ENCODE peak calls at places on chromosome 9, in five cellular contexts. X is GM12878, W is stomach, Q is ovary, Z is H1. V is an unnamed sample.

GRCh38 chr9:18351216-18351615 is 122.7 kb upstream of the ADAMTSL1 start:
- DNase-seq in X (no peak), Q (no peak), W (no peak), Z (no peak), V (no peak)

GRCh38 chr9:114085404-114085803 is 7.3 kb upstream of the AMBP start:
- DNase-seq in Q (no peak), W (no peak), Z (no peak), X (no peak), V (no peak)

GRCh38 chr9:13034696-13035006 is 244.8 kb downstream of the MPDZ start:
- DNase-seq in Z (no peak), Q (no peak), X (no peak), W (no peak), V (no peak)

GRCh38 chr9:100730126-100730525 is 152.2 kb downstream of the CAVIN4 start:
- DNase-seq in Z (no peak), Q (no peak), W (no peak), X (no peak), V (no peak)

GRCh38 chr9:92745881-92746280 is 18.8 kb downstream of the BICD2 start:
- DNase-seq in X (no peak), Z (no peak), W (no peak), Q (no peak), V (no peak)

GRCh38 chr9:31799953-31800609 is 584.4 kb upstream of the ACO1 start:
- DNase-seq in Z (peak), W (no peak), Q (no peak), X (peak), V (no peak)

GRCh38 chr9:14314424-14314928 is 535 bp upstream of the NFIB start:
- DNase-seq in Q (peak), W (peak), Z (no peak), X (no peak), V (peak)

GRCh38 chr9:91036826-91037510 is 235.3 kb downstream of the SYK start:
- DNase-seq in W (peak), Z (peak), Q (peak), X (no peak), V (peak)

GRCh38 chr9:34079181-34079580 is 30.5 kb upstream of the UBAP2 start:
- DNase-seq in W (no peak), X (no peak), Z (no peak), Q (no peak), V (no peak)

GRCh38 chr9:21210311-21210710 is 3.4 kb upstream of the IFNA10 start:
- DNase-seq in X (no peak), Z (no peak), Q (no peak), W (no peak), V (no peak)

GRCh38 chr9:14350766-14351165 is 36.8 kb upstream of the NFIB start:
- DNase-seq in X (no peak), Z (no peak), Q (no peak), W (no peak), V (peak)

GRCh38 chr9:132694144-132694543 is 23.9 kb downstream of the GTF3C4 start:
- DNase-seq in X (no peak), Q (no peak), Z (peak), W (no peak), V (no peak)

GRCh38 chr9:95004452-95005275 is 278.2 kb downstream of the AOPEP start:
- DNase-seq in W (peak), Q (peak), Z (peak), X (no peak), V (no peak)

GRCh38 chr9:127358770-127359169 is 38.2 kb upstream of the SLC2A8 start:
- DNase-seq in Z (no peak), W (no peak), X (no peak), Q (no peak), V (no peak)

GRCh38 chr9:3367185-3367584 is 158.6 kb downstream of the RFX3 start:
- DNase-seq in Q (no peak), X (no peak), W (no peak), Z (no peak), V (no peak)

GRCh38 chr9:92406506-92406905 is 2.1 kb upstream of the OGN start:
- DNase-seq in Q (no peak), W (no peak), X (peak), Z (no peak), V (no peak)

GRCh38 chr9:15851766-15852165 is 298.9 kb downstream of the CCDC171 start:
- DNase-seq in Z (no peak), Q (no peak), W (no peak), X (no peak), V (no peak)

GRCh38 chr9:80501635-80502034 is 929.9 kb downstream of the TLE4 start:
- DNase-seq in Q (no peak), X (no peak), W (no peak), Z (no peak), V (no peak)

GRCh38 chr9:14412778-14413177 is 98.8 kb upstream of the NFIB start:
- DNase-seq in W (no peak), Q (no peak), X (no peak), Z (no peak), V (no peak)

GRCh38 chr9:91360551-91361293 is 996 bp downstream of the AUH start:
- DNase-seq in Z (no peak), X (peak), W (no peak), Q (no peak), V (no peak)

GRCh38 chr9:121896545-121896943 is 196.6 kb downstream of the TTLL11 start:
- DNase-seq in Z (no peak), X (no peak), W (no peak), Q (no peak), V (no peak)
- H3K4me3 ChIP-seq in Z (no peak), X (no peak), W (no peak), Q (no peak), V (no peak)

DNA sequence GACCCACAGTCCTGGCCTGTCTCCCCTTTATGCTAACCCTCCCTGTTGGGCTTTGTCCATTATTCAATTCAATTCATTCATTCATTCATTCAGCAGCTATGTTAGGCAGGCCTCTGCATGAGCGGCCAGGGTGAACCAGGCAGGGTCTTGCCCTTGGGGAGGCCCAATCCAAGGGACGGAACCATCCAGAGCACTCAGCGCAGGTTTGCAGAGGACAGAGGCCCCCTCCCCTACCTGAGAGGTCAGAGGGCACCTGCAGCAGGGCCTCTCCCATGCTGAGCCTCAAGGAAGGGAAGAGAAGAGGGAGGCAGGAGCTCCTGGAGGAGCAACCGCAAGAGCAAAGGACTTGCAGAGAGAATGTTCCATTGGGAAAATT is 61.4 kb downstream of the C9orf50 start:
- DNase-seq in X (no peak), W (no peak), Z (no peak), Q (no peak), V (no peak)
- TF ChIP-seq CTCF in X (no peak), W (no peak), Z (no peak), Q (no peak), V (no peak)

DNA sequence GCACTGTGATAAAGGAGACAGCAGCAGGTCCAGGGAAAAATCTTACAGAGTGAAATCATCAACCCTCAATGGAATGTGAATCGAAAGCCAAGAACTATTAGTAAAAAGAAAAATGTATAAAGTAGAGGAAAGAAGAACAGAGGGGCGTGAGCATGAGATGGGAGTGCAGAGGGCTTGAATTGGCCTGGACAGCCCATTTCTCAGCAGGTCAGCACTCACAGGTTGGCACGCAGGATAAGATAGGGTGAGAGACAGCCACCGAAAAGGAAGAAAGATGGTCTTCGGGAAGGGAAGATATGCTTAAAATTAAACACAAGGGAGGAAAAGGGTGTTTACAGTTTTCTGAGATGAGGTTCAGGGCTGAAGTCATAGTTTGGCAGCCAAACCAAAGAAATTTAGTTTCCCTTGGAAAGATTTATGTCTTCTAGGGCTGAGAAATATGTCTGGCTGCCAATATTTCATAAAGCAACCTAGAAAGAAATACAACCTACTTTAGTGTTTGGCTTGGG is 524.7 kb downstream of the SPATA31D1 start:
- DNase-seq in W (no peak), X (no peak), Z (no peak), Q (peak), V (no peak)
- TF ChIP-seq EP300 in W (no peak), X (no peak), Z (no peak), Q (no peak), V (no peak)

DNA sequence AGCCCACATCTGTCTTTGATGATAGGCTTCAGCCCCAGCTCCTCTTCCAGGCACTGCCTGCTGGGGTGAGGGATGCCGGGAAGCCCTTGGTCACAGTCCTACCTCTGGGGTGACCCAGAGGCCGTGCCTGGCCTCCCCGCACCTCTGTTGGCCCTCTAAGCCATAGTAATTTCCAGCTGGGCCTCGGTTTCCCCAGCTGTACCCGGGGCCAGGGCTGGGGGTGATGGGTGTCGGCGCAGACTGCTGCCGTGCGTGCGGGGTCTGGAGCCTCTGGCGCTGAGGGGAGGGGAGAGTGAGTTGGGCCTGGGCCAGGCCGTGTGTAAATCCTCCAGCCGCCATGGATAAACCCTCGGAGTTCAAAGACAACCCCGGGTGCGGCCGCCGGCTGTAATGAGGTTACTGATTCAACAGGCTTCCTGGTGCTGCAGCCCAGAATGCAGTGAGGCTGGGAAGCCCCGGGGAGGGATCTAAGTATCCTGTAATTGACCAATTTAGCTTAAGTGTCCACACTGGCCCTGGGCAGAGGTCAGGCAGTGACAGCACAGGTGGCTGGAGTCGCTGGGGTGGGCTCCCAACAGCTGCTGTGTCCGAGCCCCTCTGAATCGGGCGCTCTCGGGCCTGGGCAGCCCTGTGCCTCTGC is 7.1 kb downstream of the RXRA start:
- DNase-seq in Q (no peak), W (peak), X (no peak), Z (no peak), V (no peak)
- H3K4me3 ChIP-seq in Q (no peak), W (no peak), X (no peak), Z (no peak), V (peak)

DNA sequence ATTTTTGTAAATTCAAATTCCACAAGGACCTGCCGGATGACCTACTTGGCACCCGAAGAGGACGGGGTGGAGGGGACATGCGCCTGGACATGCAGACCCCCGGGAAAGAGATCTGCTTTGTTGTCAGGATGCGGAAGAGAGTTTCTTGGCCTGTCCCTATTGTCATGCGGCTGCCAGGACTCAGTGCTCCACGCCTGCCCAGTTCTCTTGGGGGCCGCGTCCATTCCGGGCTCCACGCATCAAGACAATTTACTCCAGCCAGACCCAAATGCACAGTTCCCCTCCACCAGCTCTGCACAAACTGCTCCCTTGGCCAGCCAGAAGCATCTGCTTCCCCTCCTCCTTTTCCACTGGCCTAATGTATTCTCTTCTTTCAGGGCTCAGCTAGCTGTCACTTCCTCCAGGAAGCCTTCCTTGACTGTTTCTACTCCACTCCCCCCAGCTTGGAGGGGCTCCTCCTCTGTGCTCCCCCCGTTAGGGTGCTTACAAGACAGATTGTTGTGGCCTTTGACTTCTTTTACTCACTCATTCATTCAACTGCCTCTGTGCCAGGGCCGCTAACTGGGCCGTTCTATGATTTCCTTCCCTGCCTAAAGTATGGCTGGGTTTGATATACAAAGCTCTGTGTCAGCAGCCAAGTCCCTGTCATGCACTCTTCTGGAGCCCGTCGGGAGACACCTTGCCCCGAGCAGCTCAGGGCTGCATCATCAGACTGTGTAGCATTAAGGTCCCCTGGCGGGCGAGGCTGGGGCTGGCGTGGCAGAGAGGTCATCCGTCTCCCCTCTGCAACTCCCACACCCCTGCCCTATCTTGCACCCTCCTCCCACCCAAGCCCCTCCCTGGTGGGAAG is 6.6 kb downstream of the FIBCD1 start:
- DNase-seq in Q (peak), Z (no peak), X (no peak), W (no peak), V (no peak)
- TF ChIP-seq CTCF in Q (no peak), Z (peak), X (no peak), W (no peak), V (peak)

GRCh38 chr9:37811906-37812476 is 11.4 kb downstream of the DCAF10 start:
- DNase-seq in Q (no peak), X (no peak), Z (no peak), W (no peak), V (no peak)
- TF ChIP-seq EP300 in Q (no peak), X (no peak), Z (no peak), W (no peak), V (no peak)

DNA sequence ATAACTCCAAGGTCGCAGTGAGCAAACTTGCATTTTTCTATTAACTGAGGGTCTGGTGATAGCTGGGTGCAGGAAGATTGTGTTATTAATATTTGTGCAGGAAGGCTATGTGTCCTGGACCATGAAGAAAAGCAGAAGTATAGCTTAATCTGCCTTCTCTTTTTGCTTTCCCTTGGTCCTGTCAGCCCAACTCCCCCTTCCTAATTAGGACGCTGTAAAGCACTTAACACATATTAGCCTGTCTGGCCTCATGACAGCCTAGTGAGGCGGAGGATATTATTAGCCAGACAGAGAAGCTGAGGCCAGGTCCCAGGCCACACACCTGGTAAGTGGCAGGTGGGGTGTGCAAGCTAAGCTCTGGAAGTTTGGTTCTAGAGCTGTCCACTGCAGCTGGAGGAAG is 29.5 kb downstream of the SLC46A2 start:
- DNase-seq in Z (no peak), W (no peak), Q (no peak), X (no peak), V (no peak)
- H3K4me3 ChIP-seq in Z (no peak), W (no peak), Q (no peak), X (no peak), V (no peak)

DNA sequence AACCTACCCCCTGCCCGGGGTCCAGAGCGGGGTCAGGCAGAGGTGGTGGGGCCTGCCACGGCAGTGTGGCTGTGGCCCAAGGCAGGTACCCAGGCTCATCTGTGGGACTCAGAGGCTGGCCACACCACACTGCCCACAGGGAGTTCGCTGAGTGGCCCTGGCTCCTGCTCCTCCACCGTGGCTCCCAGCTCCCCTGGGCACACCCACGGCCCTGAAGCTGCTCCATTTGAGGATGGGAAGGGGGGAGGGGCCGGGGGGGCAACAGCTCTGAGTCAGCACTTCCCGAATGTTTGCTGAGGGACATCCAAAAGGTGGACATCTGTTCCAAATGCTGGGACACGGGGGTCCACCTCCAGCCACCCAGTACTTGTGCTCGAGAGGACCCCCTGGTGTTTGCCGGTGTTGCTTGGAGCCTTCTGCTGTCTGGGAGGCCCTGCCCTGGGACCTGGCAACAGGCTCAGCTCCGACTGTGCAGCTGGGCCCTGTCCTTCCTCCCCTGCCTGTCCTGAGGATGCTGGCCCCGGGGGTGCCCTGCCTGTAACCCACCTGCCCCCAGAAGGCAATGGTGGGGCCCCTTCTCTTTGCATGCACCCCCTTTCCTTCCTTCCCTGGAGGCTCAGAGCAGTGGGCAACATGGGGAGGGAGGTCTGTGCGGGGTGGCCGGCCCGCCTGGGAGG is 2.5 kb upstream of the NRARP start:
- DNase-seq in Q (peak), Z (no peak), X (no peak), W (no peak), V (no peak)
- TF ChIP-seq CTCF in Q (no peak), Z (no peak), X (no peak), W (no peak), V (no peak)

V was measured in esophagus muscularis mucosa.